ENCODE peak calls at places on chromosomes 5 and 9, in eight cellular contexts. P is Peyer's patch; Y is fibroblast of lung; K is A549; D is CD8-positive, alpha-beta T cell; W is gastrocnemius medialis; Z is CD8-positive, alpha-beta memory T cell; X is ovary. L is an unnamed sample.

GRCh38 chr5:51684794-51685355 is 301.6 kb downstream of the ISL1 start:
- DNase-seq in K (no peak), P (no peak), W (no peak), X (no peak), Y (no peak), Z (no peak), D (no peak), L (no peak)

GRCh38 chr5:73654171-73654811 is 28.3 kb downstream of the ARHGEF28 start:
- DNase-seq in X (no peak), D (no peak), P (no peak), Z (no peak), W (no peak), K (no peak), Y (no peak), L (no peak)

GRCh38 chr5:42908086-42908485 is 96.4 kb upstream of the SELENOP start:
- DNase-seq in Z (no peak), K (no peak), W (no peak), X (no peak), D (no peak), Y (no peak), P (no peak), L (no peak)

GRCh38 chr5:91434348-91434747 is 51.2 kb upstream of the ARRDC3 start:
- DNase-seq in P (no peak), W (no peak), X (no peak), Y (no peak), Z (no peak), K (no peak), D (no peak), L (no peak)

GRCh38 chr5:9781275-9781674 is 151.1 kb upstream of the TAS2R1 start:
- DNase-seq in D (no peak), Y (no peak), W (no peak), K (no peak), X (no peak), Z (no peak), P (no peak), L (no peak)

GRCh38 chr5:52840286-52841050 is 52.8 kb downstream of the ITGA1 start:
- DNase-seq in K (no peak), Z (no peak), X (no peak), P (no peak), D (no peak), Y (peak; percentile 72), W (no peak), L (peak; percentile 94)

GRCh38 chr5:124806026-124806856 is 59.8 kb upstream of the ZNF608 start:
- DNase-seq in Z (no peak), X (peak; percentile 75), K (no peak), P (peak; percentile 77), W (peak; percentile 21), Y (peak; percentile 80), D (no peak), L (peak; percentile 90)

GRCh38 chr9:8651830-8652229 is 852.3 kb upstream of the DMAC1 start:
- DNase-seq in D (no peak), W (no peak), Z (no peak), Y (no peak), K (no peak), X (no peak), P (no peak), L (no peak)

GRCh38 chr9:130522233-130522808 is 57.1 kb upstream of the FUBP3 start:
- DNase-seq in W (no peak), D (no peak), X (no peak), K (no peak), Z (no peak), Y (no peak), P (no peak), L (peak; percentile 95)

GRCh38 chr9:135515541-135515951 is 5.7 kb upstream of the LCN1 start:
- DNase-seq in X (peak; percentile 3), D (no peak), Z (no peak), Y (no peak), K (no peak), P (no peak), W (no peak), L (no peak)

GRCh38 chr9:27094640-27095039 is 14.4 kb upstream of the TEK start:
- DNase-seq in X (no peak), P (no peak), D (no peak), Y (peak; percentile 78), Z (no peak), K (no peak), W (no peak), L (no peak)

GRCh38 chr5:80191397-80191796 is 64.5 kb downstream of the SERINC5 start:
- DNase-seq in D (no peak), K (no peak), Z (no peak), Y (no peak), W (no peak), X (no peak), P (no peak), L (no peak)
- H3K4me1 ChIP-seq in D (peaks cover 99% of the 10 kb centered on the region), K (peaks cover 19% of the 10 kb centered on the region), Z (peaks cover 90% of the 10 kb centered on the region), Y (peaks cover 7% of the 10 kb centered on the region), W (peaks cover 54% of the 10 kb centered on the region), X (peaks cover 38% of the 10 kb centered on the region), P (peaks cover 46% of the 10 kb centered on the region), L (peaks cover 14% of the 10 kb centered on the region)

GRCh38 chr9:13575558-13575957 is 296.1 kb upstream of the MPDZ start:
- DNase-seq in W (no peak), K (no peak), P (no peak), D (no peak), Z (no peak), Y (no peak), X (no peak), L (no peak)
- H3K27ac ChIP-seq in W (peak overlapping the region; percentile 49), K (no peak overlapping the region), P (no peak overlapping the region), D (no peak overlapping the region), Z (no peak overlapping the region), Y (no peak overlapping the region), X (no peak overlapping the region), L (no peak overlapping the region)

DNA sequence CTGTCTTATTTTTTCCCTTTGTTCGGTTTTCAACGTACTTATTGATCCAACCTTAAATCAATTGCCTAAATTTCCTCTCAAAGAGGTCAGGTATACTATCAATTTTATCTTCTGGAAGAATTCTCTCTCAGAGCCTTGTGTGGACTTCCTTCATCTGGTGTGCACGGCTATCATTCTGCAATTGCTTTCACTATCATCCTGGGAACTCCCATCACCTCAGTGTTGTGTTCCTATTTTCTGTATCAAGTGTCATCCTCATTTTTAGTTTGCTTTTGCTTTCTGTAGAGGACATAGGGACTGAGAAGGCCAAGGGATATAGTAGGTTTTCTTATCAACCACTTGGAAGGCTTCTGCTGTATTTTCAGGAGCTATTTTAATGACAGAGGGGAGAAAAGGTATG is 11.3 kb downstream of the STOM start:
- DNase-seq in Y (no peak), Z (no peak), X (no peak), D (no peak), W (no peak), K (no peak), P (no peak), L (no peak)
- H3K4me1 ChIP-seq in Y (peaks cover 44% of the 10 kb centered on the region), Z (peaks cover 57% of the 10 kb centered on the region), X (peaks cover 12% of the 10 kb centered on the region), D (peaks cover 52% of the 10 kb centered on the region), W (peaks cover 68% of the 10 kb centered on the region), K (peaks cover 64% of the 10 kb centered on the region), P (peaks cover 68% of the 10 kb centered on the region), L (peaks cover 28% of the 10 kb centered on the region)

GRCh38 chr5:68195137-68195536 is 20.4 kb upstream of the PIK3R1 start:
- DNase-seq in W (no peak), Y (no peak), P (no peak), X (no peak), Z (no peak), K (no peak), D (no peak), L (no peak)

GRCh38 chr5:68200288-68200687 is 15.3 kb upstream of the PIK3R1 start:
- DNase-seq in Z (no peak), P (no peak), D (no peak), X (no peak), K (no peak), W (no peak), Y (no peak), L (no peak)

GRCh38 chr5:68194405-68194804 is 21.2 kb upstream of the PIK3R1 start:
- DNase-seq in P (no peak), K (no peak), Z (no peak), W (no peak), X (no peak), D (no peak), Y (no peak), L (no peak)

GRCh38 chr5:68193481-68194036 is 22.0 kb upstream of the PIK3R1 start:
- DNase-seq in K (no peak), Y (no peak), Z (no peak), P (no peak), W (no peak), X (no peak), D (no peak), L (no peak)

DNA sequence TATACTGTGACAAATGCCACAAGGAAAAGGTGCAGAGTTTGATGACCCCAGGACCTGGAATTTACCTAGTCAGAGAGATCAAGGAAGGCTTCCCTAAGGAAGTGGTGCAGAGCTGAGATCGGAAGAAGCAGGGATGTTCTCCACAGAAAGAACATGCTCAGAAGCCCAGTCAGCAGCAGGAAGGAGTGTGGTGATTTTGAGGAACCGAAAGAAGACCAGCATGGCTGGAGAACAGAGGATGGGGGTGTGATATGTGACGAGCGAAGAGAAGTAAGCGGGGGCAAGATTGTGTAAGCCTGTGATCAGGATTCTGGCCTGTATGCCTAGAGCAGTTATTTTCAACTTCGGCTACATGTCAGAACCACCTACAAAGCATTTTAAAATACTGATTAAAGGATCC is 18.7 kb upstream of the PIK3R1 start:
- DNase-seq in P (no peak), D (no peak), K (no peak), Z (no peak), Y (no peak), X (no peak), W (peak; percentile 40), L (no peak)
- H3K27ac ChIP-seq in P (no peak overlapping the region), D (no peak overlapping the region), K (no peak overlapping the region), Z (no peak overlapping the region), Y (no peak overlapping the region), X (no peak overlapping the region), W (no peak overlapping the region), L (no peak overlapping the region)

GRCh38 chr9:113613815-113614413 is 150.4 kb downstream of the RGS3 start:
- DNase-seq in X (no peak), Y (no peak), K (no peak), Z (no peak), W (no peak), D (no peak), P (no peak), L (no peak)
- H3K4me1 ChIP-seq in X (peaks cover 18% of the 10 kb centered on the region), Y (peaks cover 33% of the 10 kb centered on the region), K (no peaks in the 10 kb centered on the region), Z (no peaks in the 10 kb centered on the region), W (peaks cover 26% of the 10 kb centered on the region), D (no peaks in the 10 kb centered on the region), P (peaks cover 4% of the 10 kb centered on the region), L (peaks cover 59% of the 10 kb centered on the region)

GRCh38 chr9:77978086-77978781 is 53.4 kb downstream of the GNAQ start:
- DNase-seq in X (no peak), Z (no peak), W (no peak), K (no peak), Y (no peak), P (no peak), D (no peak), L (no peak)
- H3K27ac ChIP-seq in X (no peak overlapping the region), Z (no peak overlapping the region), W (peak overlapping the region; percentile 30), K (peak overlapping the region; percentile 8), Y (no peak overlapping the region), P (no peak overlapping the region), D (no peak overlapping the region), L (no peak overlapping the region)

GRCh38 chr9:113380869-113381378 is 4.1 kb upstream of the HDHD3 start:
- DNase-seq in D (no peak), K (no peak), W (no peak), Y (no peak), X (no peak), P (no peak), Z (no peak), L (no peak)
- H3K4me1 ChIP-seq in D (peaks cover 2% of the 10 kb centered on the region), K (peaks cover 8% of the 10 kb centered on the region), W (peaks cover 3% of the 10 kb centered on the region), Y (no peaks in the 10 kb centered on the region), X (peaks cover 7% of the 10 kb centered on the region), P (peaks cover 27% of the 10 kb centered on the region), Z (peaks cover under 1% of the 10 kb centered on the region), L (no peaks in the 10 kb centered on the region)